ENCODE peak calls at places on chromosome 19, in six cellular contexts. One of them, this sample, is unnamed.

GRCh38 chr19:39333507-39333906 is 2.3 kb downstream of the GMFG start:
- DNase-seq in stimulated activated CD4-positive, alpha-beta T cell treated with anti-CD3 and anti-CD28 coated beads, Interleukin-15, amount 100 ng/mL, for 24 hours: no peak
- DNase-seq in H9: no peak
- DNase-seq in LHCN-M2: no peak
- DNase-seq in B cell: no peak
- DNase-seq in AG09319: no peak
- DNase-seq in this sample: no peak

GRCh38 chr19:6551607-6552450 is 21.0 kb downstream of the TNFSF9 start:
- DNase-seq in AG09319: no peak
- DNase-seq in stimulated activated CD4-positive, alpha-beta T cell treated with anti-CD3 and anti-CD28 coated beads, Interleukin-15, amount 100 ng/mL, for 24 hours: peak; percentile 73
- DNase-seq in H9: peak; percentile 86
- DNase-seq in LHCN-M2: no peak
- DNase-seq in B cell: peak; percentile 68
- DNase-seq in this sample: no peak

GRCh38 chr19:15453091-15453498 is 3.3 kb upstream of the WIZ start:
- DNase-seq in stimulated activated CD4-positive, alpha-beta T cell treated with anti-CD3 and anti-CD28 coated beads, Interleukin-15, amount 100 ng/mL, for 24 hours: no peak
- DNase-seq in AG09319: no peak
- DNase-seq in LHCN-M2: no peak
- DNase-seq in H9: peak; percentile 56
- DNase-seq in B cell: no peak
- DNase-seq in this sample: no peak

GRCh38 chr19:6737873-6738725 is 719 bp upstream of the GPR108 start:
- DNase-seq in AG09319: peak; percentile 53
- DNase-seq in LHCN-M2: peak; percentile 74
- DNase-seq in stimulated activated CD4-positive, alpha-beta T cell treated with anti-CD3 and anti-CD28 coated beads, Interleukin-15, amount 100 ng/mL, for 24 hours: peak; percentile 86
- DNase-seq in H9: peak; percentile 86
- DNase-seq in B cell: peak; percentile 77
- DNase-seq in this sample: peak; percentile 93

GRCh38 chr19:41871573-41872383 is 5.3 kb upstream of the CD79A start:
- DNase-seq in stimulated activated CD4-positive, alpha-beta T cell treated with anti-CD3 and anti-CD28 coated beads, Interleukin-15, amount 100 ng/mL, for 24 hours: peak; percentile 80
- DNase-seq in LHCN-M2: no peak
- DNase-seq in AG09319: no peak
- DNase-seq in H9: no peak
- DNase-seq in B cell: peak; percentile 66
- DNase-seq in this sample: peak; percentile 61

GRCh38 chr19:46748325-46749109 is 2.3 kb upstream of the STRN4 start:
- DNase-seq in stimulated activated CD4-positive, alpha-beta T cell treated with anti-CD3 and anti-CD28 coated beads, Interleukin-15, amount 100 ng/mL, for 24 hours: peak; percentile 87
- DNase-seq in H9: peak; percentile 84
- DNase-seq in B cell: peak; percentile 76
- DNase-seq in LHCN-M2: peak; percentile 50
- DNase-seq in AG09319: no peak
- DNase-seq in this sample: peak; percentile 84

GRCh38 chr19:14517840-14518505 is at the start of gene DNAJB1:
- DNase-seq in LHCN-M2: peak; percentile 64
- DNase-seq in stimulated activated CD4-positive, alpha-beta T cell treated with anti-CD3 and anti-CD28 coated beads, Interleukin-15, amount 100 ng/mL, for 24 hours: peak; percentile 78
- DNase-seq in B cell: peak; percentile 82
- DNase-seq in H9: no peak
- DNase-seq in AG09319: no peak
- DNase-seq in this sample: no peak

GRCh38 chr19:57620673-57621348 is 6.8 kb downstream of the ZNF134 start:
- DNase-seq in B cell: no peak
- DNase-seq in stimulated activated CD4-positive, alpha-beta T cell treated with anti-CD3 and anti-CD28 coated beads, Interleukin-15, amount 100 ng/mL, for 24 hours: no peak
- DNase-seq in LHCN-M2: peak; percentile 36
- DNase-seq in H9: no peak
- DNase-seq in AG09319: no peak
- DNase-seq in this sample: no peak

GRCh38 chr19:56133858-56134654 is 7.0 kb upstream of the ZNF444 start:
- DNase-seq in H9: no peak
- DNase-seq in stimulated activated CD4-positive, alpha-beta T cell treated with anti-CD3 and anti-CD28 coated beads, Interleukin-15, amount 100 ng/mL, for 24 hours: no peak
- DNase-seq in LHCN-M2: no peak
- DNase-seq in AG09319: no peak
- DNase-seq in B cell: peak; percentile 77
- DNase-seq in this sample: no peak